ENCODE peak calls at places on chromosomes 7 and 10, in nine cellular contexts. One of them, this sample, is unnamed.

GRCh38 chr7:118149394-118149793 is 34.6 kb upstream of the LSM8 start:
- DNase-seq in glutamatergic neuron: no peak
- DNase-seq in NCI-H2171 treated with DMSO at 0.1 percent for 48 hours: no peak
- DNase-seq in glomerular endothelial cell: no peak
- DNase-seq in NCI-H460: no peak
- DNase-seq in non-pigmented ciliary epithelial cell: no peak
- DNase-seq in WERI-Rb-1: no peak
- DNase-seq in activated T-cell treated with anti-CD3 and anti-CD28 coated beads, Interleukin-2, amount 50 U/mL, for 72 hours: no peak
- DNase-seq in stimulated activated CD4-positive, alpha-beta T cell treated with anti-CD3 and anti-CD28 coated beads, Interleukin-1b, Interleukin-23, amount 100 ng/mL, for 1 hour: no peak
- DNase-seq in this sample: no peak

GRCh38 chr7:41287559-41288335 is 415.1 kb downstream of the INHBA start:
- DNase-seq in glutamatergic neuron: no peak
- DNase-seq in NCI-H2171 treated with DMSO at 0.1 percent for 48 hours: no peak
- DNase-seq in glomerular endothelial cell: no peak
- DNase-seq in NCI-H460: no peak
- DNase-seq in non-pigmented ciliary epithelial cell: no peak
- DNase-seq in WERI-Rb-1: no peak
- DNase-seq in activated T-cell treated with anti-CD3 and anti-CD28 coated beads, Interleukin-2, amount 50 U/mL, for 72 hours: no peak
- DNase-seq in stimulated activated CD4-positive, alpha-beta T cell treated with anti-CD3 and anti-CD28 coated beads, Interleukin-1b, Interleukin-23, amount 100 ng/mL, for 1 hour: no peak
- DNase-seq in this sample: no peak

GRCh38 chr10:43966571-43966965 is 317.9 kb upstream of the ZNF32 start:
- DNase-seq in glutamatergic neuron: no peak
- DNase-seq in NCI-H2171 treated with DMSO at 0.1 percent for 48 hours: no peak
- DNase-seq in glomerular endothelial cell: no peak
- DNase-seq in NCI-H460: no peak
- DNase-seq in non-pigmented ciliary epithelial cell: no peak
- DNase-seq in WERI-Rb-1: no peak
- DNase-seq in activated T-cell treated with anti-CD3 and anti-CD28 coated beads, Interleukin-2, amount 50 U/mL, for 72 hours: no peak
- DNase-seq in stimulated activated CD4-positive, alpha-beta T cell treated with anti-CD3 and anti-CD28 coated beads, Interleukin-1b, Interleukin-23, amount 100 ng/mL, for 1 hour: no peak
- DNase-seq in this sample: no peak

GRCh38 chr10:32964261-32964660 is 6.2 kb upstream of the ITGB1 start:
- DNase-seq in glutamatergic neuron: no peak
- DNase-seq in NCI-H2171 treated with DMSO at 0.1 percent for 48 hours: no peak
- DNase-seq in glomerular endothelial cell: no peak
- DNase-seq in NCI-H460: no peak
- DNase-seq in non-pigmented ciliary epithelial cell: no peak
- DNase-seq in WERI-Rb-1: no peak
- DNase-seq in activated T-cell treated with anti-CD3 and anti-CD28 coated beads, Interleukin-2, amount 50 U/mL, for 72 hours: no peak
- DNase-seq in stimulated activated CD4-positive, alpha-beta T cell treated with anti-CD3 and anti-CD28 coated beads, Interleukin-1b, Interleukin-23, amount 100 ng/mL, for 1 hour: no peak
- DNase-seq in this sample: no peak

GRCh38 chr7:111755388-111755787 is 193.1 kb upstream of the IMMP2L start:
- DNase-seq in glutamatergic neuron: no peak
- DNase-seq in NCI-H2171 treated with DMSO at 0.1 percent for 48 hours: no peak
- DNase-seq in glomerular endothelial cell: no peak
- DNase-seq in NCI-H460: no peak
- DNase-seq in non-pigmented ciliary epithelial cell: no peak
- DNase-seq in WERI-Rb-1: no peak
- DNase-seq in activated T-cell treated with anti-CD3 and anti-CD28 coated beads, Interleukin-2, amount 50 U/mL, for 72 hours: no peak
- DNase-seq in stimulated activated CD4-positive, alpha-beta T cell treated with anti-CD3 and anti-CD28 coated beads, Interleukin-1b, Interleukin-23, amount 100 ng/mL, for 1 hour: no peak
- DNase-seq in this sample: no peak

GRCh38 chr10:126839094-126839761 is 66.0 kb upstream of the DOCK1 start:
- DNase-seq in glutamatergic neuron: no peak
- DNase-seq in NCI-H2171 treated with DMSO at 0.1 percent for 48 hours: peak
- DNase-seq in glomerular endothelial cell: no peak
- DNase-seq in NCI-H460: no peak
- DNase-seq in non-pigmented ciliary epithelial cell: no peak
- DNase-seq in WERI-Rb-1: no peak
- DNase-seq in activated T-cell treated with anti-CD3 and anti-CD28 coated beads, Interleukin-2, amount 50 U/mL, for 72 hours: no peak
- DNase-seq in stimulated activated CD4-positive, alpha-beta T cell treated with anti-CD3 and anti-CD28 coated beads, Interleukin-1b, Interleukin-23, amount 100 ng/mL, for 1 hour: no peak
- DNase-seq in this sample: no peak

GRCh38 chr10:91880310-91880709 is 29.0 kb downstream of the FGFBP3 start:
- DNase-seq in glutamatergic neuron: no peak
- DNase-seq in NCI-H2171 treated with DMSO at 0.1 percent for 48 hours: no peak
- DNase-seq in glomerular endothelial cell: no peak
- DNase-seq in NCI-H460: no peak
- DNase-seq in non-pigmented ciliary epithelial cell: no peak
- DNase-seq in WERI-Rb-1: peak
- DNase-seq in activated T-cell treated with anti-CD3 and anti-CD28 coated beads, Interleukin-2, amount 50 U/mL, for 72 hours: no peak
- DNase-seq in stimulated activated CD4-positive, alpha-beta T cell treated with anti-CD3 and anti-CD28 coated beads, Interleukin-1b, Interleukin-23, amount 100 ng/mL, for 1 hour: no peak
- DNase-seq in this sample: no peak

GRCh38 chr7:7351832-7352231 is 169.5 kb downstream of the C1GALT1 start:
- DNase-seq in glutamatergic neuron: no peak
- DNase-seq in NCI-H2171 treated with DMSO at 0.1 percent for 48 hours: no peak
- DNase-seq in glomerular endothelial cell: no peak
- DNase-seq in NCI-H460: no peak
- DNase-seq in non-pigmented ciliary epithelial cell: no peak
- DNase-seq in WERI-Rb-1: no peak
- DNase-seq in activated T-cell treated with anti-CD3 and anti-CD28 coated beads, Interleukin-2, amount 50 U/mL, for 72 hours: no peak
- DNase-seq in stimulated activated CD4-positive, alpha-beta T cell treated with anti-CD3 and anti-CD28 coated beads, Interleukin-1b, Interleukin-23, amount 100 ng/mL, for 1 hour: no peak
- DNase-seq in this sample: no peak

GRCh38 chr7:23808421-23808820 is 98.4 kb downstream of the STK31 start:
- DNase-seq in glutamatergic neuron: no peak
- DNase-seq in NCI-H2171 treated with DMSO at 0.1 percent for 48 hours: no peak
- DNase-seq in glomerular endothelial cell: no peak
- DNase-seq in NCI-H460: no peak
- DNase-seq in non-pigmented ciliary epithelial cell: no peak
- DNase-seq in WERI-Rb-1: no peak
- DNase-seq in activated T-cell treated with anti-CD3 and anti-CD28 coated beads, Interleukin-2, amount 50 U/mL, for 72 hours: no peak
- DNase-seq in stimulated activated CD4-positive, alpha-beta T cell treated with anti-CD3 and anti-CD28 coated beads, Interleukin-1b, Interleukin-23, amount 100 ng/mL, for 1 hour: no peak
- DNase-seq in this sample: no peak